ENCODE peak calls at places on chromosome 14, in eight cellular contexts. A is adrenal gland, P is tibial artery, N is astrocyte, D is breast epithelium, T is WERI-Rb-1, Q is kidney epithelial cell, U is foreskin fibroblast. R is an unnamed sample.

GRCh38 chr14:34172477-34173368 is 221.8 kb upstream of the EGLN3 start:
- DNase-seq in A (no peak), P (no peak), N (no peak), D (no peak), T (no peak), Q (no peak), U (no peak), R (no peak)

GRCh38 chr14:26187996-26188605 is 409.7 kb downstream of the NOVA1 start:
- DNase-seq in A (no peak), P (no peak), N (no peak), D (no peak), T (no peak), Q (no peak), U (peak; percentile 37), R (no peak)

GRCh38 chr14:51780741-51781140 is 79.7 kb upstream of the GNG2 start:
- DNase-seq in A (no peak), P (no peak), N (peak; percentile 6), D (no peak), T (no peak), Q (no peak), U (peak; percentile 24), R (no peak)

GRCh38 chr14:99821519-99822165 is 28.4 kb downstream of the EML1 start:
- DNase-seq in A (no peak), P (no peak), N (peak; percentile 95), D (no peak), T (no peak), Q (peak; percentile 50), U (peak; percentile 72), R (peak; percentile 63)

GRCh38 chr14:104940526-104941150 is 16.0 kb downstream of the PLD4 start:
- DNase-seq in A (no peak), P (no peak), N (no peak), D (no peak), T (no peak), Q (no peak), U (no peak), R (no peak)

GRCh38 chr14:94992046-94992445 is 165.3 kb downstream of the DICER1 start:
- DNase-seq in A (no peak), P (no peak), N (no peak), D (no peak), T (no peak), Q (no peak), U (no peak), R (no peak)

GRCh38 chr14:51865953-51866747 is 5.7 kb downstream of the GNG2 start:
- DNase-seq in A (no peak), P (no peak), N (no peak), D (no peak), T (peak; percentile 15), Q (no peak), U (no peak), R (no peak)

GRCh38 chr14:61706096-61706690 is 10.9 kb downstream of the HIF1A start:
- DNase-seq in A (no peak), P (no peak), N (no peak), D (no peak), T (no peak), Q (no peak), U (no peak), R (no peak)

GRCh38 chr14:28773917-28774691 is 7.5 kb downstream of the FOXG1 start:
- DNase-seq in A (no peak), P (no peak), N (peak; percentile 36), D (no peak), T (peak; percentile 89), Q (no peak), U (peak; percentile 59), R (no peak)

GRCh38 chr14:64549016-64549415 is 745 bp upstream of the PPP1R36 start:
- DNase-seq in A (no peak), P (no peak), N (no peak), D (no peak), T (no peak), Q (no peak), U (no peak), R (no peak)

GRCh38 chr14:100078997-100079561 is 13.9 kb downstream of the EVL start:
- DNase-seq in A (no peak), P (no peak), N (peak; percentile 69), D (no peak), T (peak; percentile 58), Q (no peak), U (peak; percentile 23), R (peak; percentile 44)

GRCh38 chr14:91061309-91061887 is 957 bp upstream of the RPS6KA5 start:
- DNase-seq in A (no peak), P (no peak), N (no peak), D (no peak), T (no peak), Q (no peak), U (no peak), R (no peak)

GRCh38 chr14:54815531-54815930 is 87.1 kb downstream of the GCH1 start:
- DNase-seq in A (no peak), P (no peak), N (no peak), D (no peak), T (peak; percentile 92), Q (no peak), U (no peak), R (no peak)

GRCh38 chr14:35925319-35925718 is 99.2 kb downstream of the BRMS1L start:
- DNase-seq in A (no peak), P (no peak), N (no peak), D (no peak), T (no peak), Q (no peak), U (no peak), R (no peak)

GRCh38 chr14:54187439-54187838 is 209.4 kb upstream of the CDKN3 start:
- DNase-seq in A (no peak), P (no peak), N (no peak), D (no peak), T (no peak), Q (no peak), U (no peak), R (no peak)

GRCh38 chr14:32403688-32404087 is 74.6 kb downstream of the AKAP6 start:
- DNase-seq in A (no peak), P (no peak), N (peak; percentile 74), D (no peak), T (no peak), Q (no peak), U (peak; percentile 5), R (no peak)

GRCh38 chr14:76784881-76785280 is 23.6 kb downstream of the VASH1 start:
- DNase-seq in A (peak; percentile 74), P (peak; percentile 93), N (peak; percentile 56), D (peak; percentile 41), T (peak; percentile 90), Q (no peak), U (peak; percentile 55), R (peak; percentile 59)

GRCh38 chr14:103155013-103155412 is 31.8 kb downstream of the TNFAIP2 start:
- DNase-seq in A (peak; percentile 95), P (peak; percentile 88), N (no peak), D (no peak), T (peak; percentile 80), Q (no peak), U (peak; percentile 69), R (no peak)

GRCh38 chr14:100394886-100395672 is 71.9 kb downstream of the SLC25A47 start:
- DNase-seq in A (no peak), P (no peak), N (no peak), D (no peak), T (peak; percentile 21), Q (no peak), U (no peak), R (no peak)

GRCh38 chr14:101412741-101413140 is 148.6 kb upstream of the DIO3 start:
- DNase-seq in A (no peak), P (no peak), N (no peak), D (no peak), T (no peak), Q (no peak), U (no peak), R (no peak)

GRCh38 chr14:48693793-48694192 is 892.4 kb downstream of the RPS29 start:
- DNase-seq in A (no peak), P (no peak), N (no peak), D (no peak), T (no peak), Q (no peak), U (no peak), R (no peak)

GRCh38 chr14:48686650-48687049 is 899.5 kb downstream of the RPS29 start:
- DNase-seq in A (no peak), P (no peak), N (no peak), D (no peak), T (no peak), Q (no peak), U (no peak), R (no peak)

GRCh38 chr14:48690349-48690748 is 895.8 kb downstream of the RPS29 start:
- DNase-seq in A (no peak), P (no peak), N (no peak), D (no peak), T (no peak), Q (no peak), U (no peak), R (no peak)
- TF ChIP-seq CTCF in A (no peak), P (no peak), N (no peak), D (no peak), T (peak; percentile 36), Q (peak; percentile 12), U (no peak), R (no peak)

DNA sequence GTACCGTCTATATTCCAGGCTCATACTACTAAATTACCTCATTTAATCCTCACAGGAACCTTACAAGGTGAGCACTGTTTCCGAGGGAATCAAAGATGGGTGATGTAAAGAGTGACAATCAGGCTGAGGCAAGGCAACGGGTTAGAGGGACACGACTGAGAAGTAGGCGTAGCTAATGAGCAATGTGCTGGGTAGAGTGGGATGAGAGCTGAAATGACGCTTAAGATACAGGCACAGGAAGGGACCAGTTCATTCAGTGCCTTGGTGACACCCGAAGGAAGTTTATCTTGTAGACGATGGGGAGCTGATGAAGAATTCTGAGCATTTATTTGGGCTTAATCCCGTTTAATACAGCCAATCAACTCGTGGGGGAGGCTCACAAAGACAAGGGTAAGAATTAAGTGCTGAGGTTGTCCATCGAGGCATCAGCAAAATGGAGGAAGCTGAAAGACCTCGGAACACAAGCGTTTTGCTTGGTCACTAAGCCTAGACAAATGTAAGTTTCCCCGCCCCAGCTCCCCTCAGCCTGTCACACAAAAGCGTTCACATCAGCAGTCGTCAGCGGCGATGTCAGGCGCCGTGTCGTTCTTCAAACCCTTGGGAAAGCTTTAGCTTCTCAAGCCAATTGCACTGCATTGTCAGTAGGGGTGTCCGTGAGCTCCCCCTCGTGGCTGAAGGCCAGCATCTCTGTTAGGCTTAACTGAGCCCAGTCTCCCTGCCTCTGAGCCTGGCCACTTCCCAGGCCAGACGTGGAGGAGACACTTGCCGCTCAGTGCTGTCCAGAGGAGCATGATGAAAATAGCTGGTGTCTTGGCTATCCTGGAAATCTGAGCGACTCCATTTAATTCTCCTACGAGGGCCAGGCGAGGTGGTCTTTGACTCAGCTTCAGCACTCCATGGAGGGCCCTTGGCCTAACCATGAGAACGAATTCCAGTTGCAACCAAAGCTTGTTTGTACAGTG is 288.5 kb upstream of the G2E3 start:
- DNase-seq in A (peak; percentile 74), P (peak; percentile 90), N (peak; percentile 57), D (peak; percentile 59), T (peak; percentile 86), Q (peak; percentile 31), U (peak; percentile 75), R (peak; percentile 50)
- H3K4me3 ChIP-seq in A (no peak overlapping the region), P (peak overlapping the region; percentile 42), N (peak overlapping the region; percentile 50), D (peak overlapping the region; percentile 19), T (no peak overlapping the region), Q (peak overlapping the region; percentile 18), U (peak overlapping the region; percentile 56), R (no peak overlapping the region)

GRCh38 chr14:39417014-39417413 is 15.2 kb downstream of the FBXO33 start:
- DNase-seq in A (no peak), P (no peak), N (no peak), D (no peak), T (peak; percentile 44), Q (no peak), U (no peak), R (no peak)
- TF ChIP-seq CTCF in A (no peak), P (no peak), N (peak; percentile 23), D (no peak), T (peak; percentile 74), Q (no peak), U (peak; percentile 21), R (peak; percentile 56)

GRCh38 chr14:92928258-92928629 is 5.3 kb downstream of the CHGA start:
- DNase-seq in A (no peak), P (no peak), N (no peak), D (no peak), T (no peak), Q (no peak), U (no peak), R (no peak)
- H3K4me3 ChIP-seq in A (no peak overlapping the region), P (no peak overlapping the region), N (no peak overlapping the region), D (no peak overlapping the region), T (no peak overlapping the region), Q (no peak overlapping the region), U (no peak overlapping the region), R (no peak overlapping the region)

R was measured in HFF-Myc.